ENCODE peak calls at places on chromosomes 11 and 22, in six cellular contexts. U is WTC11, Z is HCT116, O is H1, M is HepG2, G is K562. Y is an unnamed sample.

GRCh38 chr11:9681583-9682372 is 17.9 kb downstream of the SWAP70 start:
- DNase-seq in M (peak; percentile 63), Z (no peak), U (no peak), G (no peak), O (no peak), Y (no peak)

GRCh38 chr11:87351671-87352070 is 313.9 kb downstream of the TMEM135 start:
- DNase-seq in U (no peak), G (no peak), M (no peak), O (no peak), Z (no peak), Y (no peak)

GRCh38 chr11:57303280-57303989 is 21.3 kb downstream of the TNKS1BP1 start:
- DNase-seq in Z (no peak), O (no peak), G (no peak), U (no peak), M (no peak), Y (no peak)

GRCh38 chr11:126113515-126113957 is 50.9 kb upstream of the CDON start:
- DNase-seq in U (no peak), O (no peak), M (peak; percentile 84), G (peak; percentile 11), Z (peak; percentile 44), Y (no peak)

GRCh38 chr11:66970808-66971442 is 4.2 kb upstream of the C11orf86 start:
- DNase-seq in U (no peak), G (peak; percentile 47), Z (peak; percentile 89), O (no peak), M (peak; percentile 95), Y (no peak)

GRCh38 chr11:117449111-117449693 is 121.5 kb downstream of the CEP164 start:
- DNase-seq in U (no peak), Z (no peak), O (no peak), G (no peak), M (no peak), Y (no peak)

GRCh38 chr11:134584001-134584561 is 172.0 kb upstream of the B3GAT1 start:
- DNase-seq in G (no peak), O (no peak), Z (no peak), U (no peak), M (no peak), Y (no peak)

GRCh38 chr11:19832166-19832750 is 119.6 kb downstream of the NAV2 start:
- DNase-seq in Z (no peak), M (no peak), G (no peak), O (no peak), U (no peak), Y (no peak)

GRCh38 chr11:15057352-15057751 is 16.0 kb upstream of the CALCB start:
- DNase-seq in M (no peak), Z (no peak), O (no peak), G (no peak), U (no peak), Y (no peak)

GRCh38 chr11:105823495-105824033 is 198.5 kb downstream of the MSANTD4 start:
- DNase-seq in U (no peak), M (no peak), G (no peak), O (no peak), Z (no peak), Y (no peak)

GRCh38 chr11:122791836-122792235 is 46.5 kb upstream of the CRTAM start:
- DNase-seq in M (no peak), U (no peak), G (no peak), O (no peak), Z (no peak), Y (no peak)

GRCh38 chr22:33758125-33758483 is 162.2 kb downstream of the LARGE1 start:
- DNase-seq in M (no peak), U (no peak), G (no peak), Z (no peak), O (no peak), Y (no peak)

GRCh38 chr11:57343825-57344224 is 5.7 kb downstream of the P2RX3 start:
- DNase-seq in G (no peak), M (no peak), Z (no peak), U (no peak), O (no peak), Y (no peak)

GRCh38 chr11:47270331-47271271 is 668 bp downstream of the MADD start:
- DNase-seq in G (peak; percentile 79), O (no peak), M (peak; percentile 49), Z (no peak), U (no peak), Y (no peak)

GRCh38 chr11:118142081-118142480 is 10.5 kb downstream of the SCN4B start:
- DNase-seq in M (no peak), Z (no peak), O (no peak), U (no peak), G (no peak), Y (no peak)

GRCh38 chr11:78840190-78840589 is 265.5 kb upstream of the NARS2 start:
- DNase-seq in U (no peak), G (no peak), O (no peak), Z (no peak), M (no peak), Y (no peak)

GRCh38 chr22:37601540-37602442 is 6.8 kb upstream of the GGA1 start:
- DNase-seq in M (peak; percentile 91), U (peak; percentile 69), Z (peak; percentile 56), O (peak; percentile 65), G (peak; percentile 81), Y (peak; percentile 42)

GRCh38 chr11:63510360-63511130 is 4.7 kb downstream of the LGALS12 start:
- DNase-seq in O (no peak), Z (no peak), M (no peak), U (no peak), G (no peak), Y (no peak)

GRCh38 chr11:19093976-19094375 is 23.0 kb upstream of the ZDHHC13 start:
- DNase-seq in Z (no peak), G (no peak), O (no peak), U (no peak), M (no peak), Y (no peak)

GRCh38 chr11:108897071-108897481 is 232.2 kb downstream of the DDX10 start:
- DNase-seq in Z (peak; percentile 95), O (no peak), M (no peak), G (no peak), U (no peak), Y (no peak)

GRCh38 chr22:35883028-35883620 is 145.5 kb downstream of the RBFOX2 start:
- DNase-seq in U (no peak), Z (peak; percentile 31), M (no peak), G (no peak), O (no peak), Y (no peak)

DNA sequence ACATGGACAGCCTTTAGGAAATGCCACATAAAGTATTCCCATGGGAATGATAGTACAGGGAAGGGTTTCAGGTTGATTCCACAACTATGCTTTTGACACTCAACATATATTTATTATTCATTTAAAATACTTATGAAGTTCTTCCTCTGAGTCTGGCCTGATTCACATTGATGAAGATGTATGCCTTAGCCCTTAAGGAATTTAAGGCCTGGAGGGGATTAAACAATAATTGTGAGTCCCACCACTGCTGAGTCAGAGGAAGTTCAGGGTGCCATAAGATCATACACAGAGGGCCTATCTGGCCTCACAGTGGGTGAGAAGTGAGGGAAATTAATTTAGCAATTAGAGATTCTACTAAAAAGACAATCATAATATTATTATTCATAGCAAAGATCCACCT is 161.1 kb upstream of the SNX19 start:
- DNase-seq in M (no peak), G (no peak), O (no peak), U (no peak), Z (no peak), Y (no peak)
- TF ChIP-seq ATF3 in M (no peak), G (no peak), O (no peak), U (no peak), Z (no peak), Y (no peak)

DNA sequence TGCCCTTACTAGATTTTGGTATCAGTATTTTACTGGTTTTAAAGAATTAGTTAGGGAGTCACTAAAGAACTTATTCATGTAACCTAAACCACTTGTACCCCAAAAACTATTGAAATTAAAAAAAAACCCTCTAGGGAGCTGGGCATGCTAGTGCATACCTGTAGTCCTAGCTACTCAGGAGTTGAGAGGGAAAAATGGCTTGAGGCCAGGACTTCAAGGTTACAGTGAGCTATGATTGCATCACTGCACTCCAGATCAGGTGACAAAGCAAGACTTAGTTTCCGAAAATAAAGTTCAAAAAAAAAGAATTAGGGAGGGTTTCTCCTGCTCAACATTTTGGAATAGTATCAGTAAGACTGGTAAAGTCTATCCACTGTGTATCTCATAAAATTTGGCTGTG is 364.4 kb upstream of the LUZP2 start:
- DNase-seq in U (no peak), O (no peak), Z (no peak), G (no peak), M (no peak), Y (no peak)
- TF ChIP-seq ATF3 in U (no peak), O (no peak), Z (no peak), G (no peak), M (no peak), Y (no peak)

DNA sequence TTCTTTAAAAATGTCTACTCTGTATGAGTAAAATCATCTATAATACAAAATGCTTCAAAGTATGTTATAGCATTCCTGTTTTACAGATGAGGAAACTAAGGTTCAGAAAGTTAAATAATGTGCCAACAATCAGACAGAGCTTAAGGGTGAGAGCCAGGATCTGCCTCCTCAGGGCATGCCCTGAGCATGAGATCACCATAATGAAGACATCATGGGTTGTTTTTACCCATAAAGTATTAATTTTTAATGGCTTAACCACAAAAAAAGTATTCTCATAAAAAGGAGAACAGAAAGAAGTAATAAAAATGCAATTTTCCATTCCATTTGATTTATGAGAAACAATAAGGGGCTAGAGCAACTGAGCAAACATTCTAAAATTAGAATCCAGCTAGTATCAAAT is 534.3 kb upstream of the ARHGAP42 start:
- DNase-seq in M (no peak), U (no peak), G (no peak), O (no peak), Z (no peak), Y (no peak)
- TF ChIP-seq ATF3 in M (no peak), U (no peak), G (no peak), O (no peak), Z (no peak), Y (no peak)

GRCh38 chr11:119623682-119624081 is 105.3 kb downstream of the NECTIN1 start:
- DNase-seq in U (no peak), G (no peak), O (no peak), Z (no peak), M (no peak), Y (no peak)

GRCh38 chr11:119626910-119627305 is 102.1 kb downstream of the NECTIN1 start:
- DNase-seq in M (no peak), O (no peak), U (no peak), G (no peak), Z (no peak), Y (no peak)

GRCh38 chr11:119625206-119625988 is 103.6 kb downstream of the NECTIN1 start:
- DNase-seq in U (no peak), M (no peak), O (no peak), G (no peak), Z (no peak), Y (no peak)

GRCh38 chr11:119624102-119624615 is 104.8 kb downstream of the NECTIN1 start:
- DNase-seq in G (peak; percentile 10), U (no peak), O (no peak), Z (no peak), M (no peak), Y (no peak)

DNA sequence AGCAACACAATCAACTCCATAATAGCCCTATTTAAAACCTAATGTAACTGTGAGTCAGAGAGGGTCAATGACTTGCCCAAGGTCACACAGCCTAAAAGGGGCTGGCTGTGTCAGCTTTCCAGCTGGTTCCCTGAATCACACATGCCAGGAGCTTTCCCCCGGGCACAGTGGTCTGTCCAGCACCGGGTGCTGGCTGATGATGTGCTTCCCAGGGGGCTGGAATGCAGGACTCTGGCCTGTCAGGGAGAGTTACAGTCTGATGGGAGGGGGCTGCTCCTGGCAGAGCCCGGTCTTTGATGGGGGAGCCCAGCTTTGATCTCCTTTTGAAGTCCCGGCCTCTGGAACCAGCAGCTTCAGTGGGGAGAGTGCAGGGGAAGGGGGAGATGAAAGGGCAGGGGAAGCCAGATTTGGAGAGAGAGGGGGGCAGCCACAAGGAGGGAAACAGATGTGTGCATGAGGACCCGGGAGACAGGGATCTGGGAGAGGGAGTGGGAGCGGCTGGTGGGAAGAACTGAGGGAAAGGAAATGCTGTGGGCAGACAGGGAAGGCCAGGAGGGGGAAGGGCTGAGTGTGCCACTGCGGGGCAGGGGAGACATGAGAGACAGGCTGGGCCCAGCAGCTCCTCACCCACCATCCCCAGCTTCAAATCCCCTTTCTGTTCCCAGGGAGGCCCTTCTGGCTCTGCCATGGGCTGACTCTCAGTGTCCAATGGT is 102.6 kb downstream of the NECTIN1 start:
- DNase-seq in G (no peak), Z (no peak), M (peak; percentile 70), O (no peak), U (no peak), Y (no peak)
- TF ChIP-seq ATF3 in G (no peak), Z (no peak), M (no peak), O (no peak), U (no peak), Y (no peak)